ENCODE peak calls at places on chromosomes 16 and 17, in four cellular contexts. K, S, H and O are unnamed samples. For H3K4me1, the result is how much of the 10 kb centered on the place peaks cover.

GRCh38 chr16:66662445-66663194 is 33.9 kb downstream of the CMTM4 start:
- DNase-seq in S (no peak), H (no peak), K (no peak), O (no peak)

GRCh38 chr17:66549731-66550207 is 247.4 kb downstream of the PRKCA start:
- DNase-seq in K (no peak), S (no peak), H (no peak), O (no peak)

GRCh38 chr16:79850348-79850747 is 249.8 kb upstream of the MAF start:
- DNase-seq in S (no peak), K (no peak), H (no peak), O (no peak)

GRCh38 chr16:88678224-88678979 is 7.9 kb downstream of the SNAI3 start:
- DNase-seq in H (no peak), S (peak), K (no peak), O (no peak)

GRCh38 chr16:5024632-5025031 is 9.1 kb downstream of the NAGPA start:
- DNase-seq in H (no peak), S (no peak), K (no peak), O (peak)

GRCh38 chr16:87006789-87007745 is 310.1 kb downstream of the C16orf95 start:
- DNase-seq in H (no peak), K (no peak), S (no peak), O (no peak)

GRCh38 chr16:69593756-69594155 is 28.0 kb downstream of the NFAT5 start:
- DNase-seq in K (no peak), H (no peak), S (no peak), O (no peak)

GRCh38 chr17:45828171-45829133 is 16.2 kb upstream of the SPPL2C start:
- DNase-seq in H (no peak), S (no peak), K (no peak), O (no peak)

GRCh38 chr16:19886061-19886792 is 1.6 kb upstream of the GPRC5B start:
- DNase-seq in S (peak), K (peak), H (peak), O (peak)

GRCh38 chr17:1726626-1727257 is 2.2 kb downstream of the WDR81 start:
- DNase-seq in S (no peak), K (no peak), H (no peak), O (no peak)

GRCh38 chr17:1730004-1730344 is 5.5 kb downstream of the WDR81 start:
- DNase-seq in K (no peak), S (no peak), H (no peak), O (no peak)

GRCh38 chr17:1725642-1726511 is 1.4 kb downstream of the WDR81 start:
- DNase-seq in H (no peak), K (no peak), S (no peak), O (no peak)

GRCh38 chr17:1727258-1727789 is 2.8 kb downstream of the WDR81 start:
- DNase-seq in H (no peak), K (no peak), S (no peak), O (no peak)

GRCh38 chr17:1727876-1728630 is 3.5 kb downstream of the WDR81 start:
- DNase-seq in S (no peak), K (no peak), H (no peak), O (no peak)
- H3K4me1 ChIP-seq in S (half or more), K (under half), H (under half), O (under half)

DNA sequence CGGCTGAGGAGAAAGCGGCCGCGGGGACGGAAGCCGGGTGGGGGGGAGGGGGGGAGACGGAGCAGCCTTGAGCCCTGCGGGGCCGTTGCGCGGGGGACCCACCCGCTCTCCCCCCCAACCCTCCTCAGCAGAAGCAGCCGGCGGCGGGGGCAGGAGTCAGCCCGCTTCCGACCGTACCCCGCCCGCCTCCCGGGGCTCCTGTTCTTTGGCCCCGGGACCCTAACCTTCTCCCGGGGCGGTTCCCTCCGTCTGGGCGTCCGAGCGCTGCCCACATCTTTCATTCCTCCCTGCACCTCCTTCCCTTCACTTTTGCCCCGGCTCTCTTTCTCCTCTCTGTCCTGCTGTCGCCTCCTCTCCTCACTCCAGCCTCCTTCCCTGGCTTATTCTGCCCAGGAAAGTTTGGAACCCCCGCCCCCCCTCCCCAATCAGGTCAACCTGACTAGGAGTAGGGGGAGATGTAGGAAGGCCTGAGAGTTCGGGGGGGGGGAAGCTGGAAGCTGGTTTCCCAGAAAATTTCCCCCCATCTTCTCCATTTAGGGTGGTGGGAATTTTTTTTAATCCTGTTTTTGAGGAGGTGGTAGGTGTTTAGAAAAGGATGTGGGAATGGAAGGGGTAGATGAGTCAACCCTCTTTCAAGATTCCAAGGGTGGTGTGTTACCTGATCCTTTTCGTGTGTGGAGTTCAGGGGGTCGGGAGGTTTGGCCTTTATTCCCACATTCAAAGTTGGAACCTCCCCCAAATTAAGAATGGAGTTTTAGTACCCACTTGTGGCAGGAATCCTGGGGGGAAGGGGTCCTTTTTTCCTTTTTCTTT is 427 bp upstream of the NLK start:
- DNase-seq in H (no peak), S (no peak), K (no peak), O (no peak)
- H3K4me1 ChIP-seq in H (under half), S (under half), K (under half), O (under half)

GRCh38 chr17:7842380-7842949 is 8.4 kb downstream of the KDM6B start:
- DNase-seq in K (peak), S (peak), H (peak), O (peak)

GRCh38 chr17:7840875-7841274 is 6.9 kb downstream of the KDM6B start:
- DNase-seq in K (no peak), S (no peak), H (no peak), O (no peak)

GRCh38 chr17:7840441-7840840 is 6.4 kb downstream of the KDM6B start:
- DNase-seq in H (no peak), S (no peak), K (no peak), O (no peak)

GRCh38 chr17:7841622-7842379 is 7.8 kb downstream of the KDM6B start:
- DNase-seq in S (peak), K (peak), H (peak), O (peak)

DNA sequence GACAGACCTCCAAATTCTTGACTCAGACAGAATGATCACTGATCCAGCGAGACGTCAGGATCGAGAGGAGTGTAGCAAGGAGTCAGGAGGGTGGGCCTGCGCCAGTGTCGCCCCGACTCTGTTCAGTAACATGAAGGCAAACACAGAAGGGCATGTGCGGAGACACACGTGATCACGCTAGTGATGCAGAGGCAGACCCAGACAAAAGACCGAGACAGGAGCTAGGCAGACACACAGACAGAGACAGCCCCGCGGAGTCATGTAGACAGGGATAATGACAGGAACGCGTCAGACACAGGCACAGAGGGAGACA is 7.2 kb downstream of the KDM6B start:
- DNase-seq in H (no peak), S (no peak), K (no peak), O (no peak)
- H3K4me1 ChIP-seq in H (under half), S (half or more), K (half or more), O (under half)

GRCh38 chr16:74929636-74930035 is 55.3 kb downstream of the WDR59 start:
- DNase-seq in H (no peak), K (no peak), S (no peak), O (no peak)
- H3K4me1 ChIP-seq in H (under half), K (under half), S (under half), O (under half)

GRCh38 chr17:74752822-74753401 is 4.5 kb downstream of the NHERF1 start:
- DNase-seq in K (no peak), H (no peak), S (no peak), O (no peak)
- H3K4me1 ChIP-seq in K (half or more), H (under half), S (under half), O (under half)

GRCh38 chr17:71338396-71338795 is 782.4 kb upstream of the SOX9 start:
- DNase-seq in H (no peak), K (no peak), S (no peak), O (peak)
- H3K4me1 ChIP-seq in H (under half), K (under half), S (under half), O (under half)

DNA sequence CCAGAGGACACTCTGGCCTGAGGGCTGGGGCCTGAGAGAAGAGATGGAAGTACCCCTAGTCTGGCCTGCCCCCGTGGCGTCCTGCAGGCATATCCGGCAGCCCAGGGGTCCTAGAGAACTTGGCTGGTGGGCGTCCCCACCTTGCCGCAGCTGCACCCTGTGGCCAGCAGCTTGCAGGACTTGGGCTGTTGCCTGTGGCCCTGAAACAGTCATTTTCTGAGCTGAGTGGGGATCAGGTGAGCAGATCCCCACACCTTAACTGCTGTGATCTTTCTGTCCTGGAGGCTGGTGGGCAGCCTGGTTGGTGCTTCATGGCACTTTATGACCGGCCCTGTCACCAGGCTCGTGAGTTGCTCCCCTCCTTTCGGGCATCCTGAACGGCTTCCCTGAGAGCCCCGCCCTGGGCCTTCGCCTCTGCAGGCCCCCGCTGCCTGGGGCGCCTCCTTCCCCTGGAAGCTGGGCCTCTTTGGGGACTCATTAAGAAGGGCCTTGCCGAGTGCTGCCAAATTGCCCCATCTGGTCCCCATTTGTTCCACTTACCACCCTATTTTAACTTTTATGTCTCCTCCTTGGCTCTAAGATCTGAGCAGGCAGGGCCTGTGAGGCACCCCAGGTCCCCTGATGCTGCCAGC is 298.7 kb downstream of the SEC14L1 start:
- DNase-seq in S (no peak), H (no peak), K (no peak), O (no peak)
- H3K4me1 ChIP-seq in S (half or more), H (half or more), K (half or more), O (under half)

DNA sequence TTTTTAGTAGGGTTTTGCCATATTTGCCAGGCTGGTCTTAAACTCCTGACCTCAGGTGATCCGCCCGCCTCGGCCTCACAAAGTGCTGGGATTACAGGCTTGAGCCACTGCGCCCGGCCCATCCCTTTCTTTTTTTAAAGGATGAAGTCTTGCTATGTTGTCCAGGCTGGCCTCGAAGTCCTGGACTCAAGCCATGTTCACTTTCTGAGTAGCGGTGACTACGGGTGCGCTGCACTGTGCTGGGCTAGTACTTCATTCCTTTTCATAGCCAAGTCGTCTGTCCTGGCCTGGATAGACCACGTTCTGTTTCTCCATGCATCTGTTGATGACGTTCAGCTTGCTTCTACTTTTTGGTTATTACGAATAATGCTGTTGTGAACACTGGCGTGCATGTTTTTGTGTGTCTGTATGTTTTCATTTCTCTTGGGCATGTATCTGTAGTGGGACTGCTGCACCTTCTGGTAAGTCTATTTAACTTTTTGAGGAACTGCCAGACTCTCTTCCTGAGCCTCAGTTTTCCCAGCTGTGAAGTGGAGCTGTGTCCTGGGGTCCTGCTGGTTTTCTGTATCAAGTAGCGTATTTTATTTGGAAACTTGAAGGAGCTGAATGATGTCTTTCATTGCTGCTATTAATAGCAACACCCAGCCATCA is 40.0 kb upstream of the GSE1 start:
- DNase-seq in S (no peak), K (no peak), H (no peak), O (no peak)
- H3K4me1 ChIP-seq in S (half or more), K (half or more), H (half or more), O (under half)

GRCh38 chr16:68288252-68288650 is 22.5 kb downstream of the SLC7A6OS start:
- DNase-seq in S (no peak), H (no peak), K (no peak), O (no peak)
- H3K4me1 ChIP-seq in S (half or more), H (under half), K (half or more), O (under half)